ENCODE peak calls at places on chromosomes 7 and 10, in six cellular contexts. One of them, this sample, is unnamed.

GRCh38 chr10:128036011-128036615 is 90.1 kb downstream of the MKI67 start:
- DNase-seq in H1: no peak
- DNase-seq in prostate gland: no peak
- DNase-seq in suprapubic skin: no peak
- DNase-seq in SK-N-SH: no peak
- DNase-seq in Panc1: no peak
- DNase-seq in this sample: no peak

GRCh38 chr10:110103921-110104461 is 96.2 kb downstream of the ADD3 start:
- DNase-seq in H1: no peak
- DNase-seq in prostate gland: no peak
- DNase-seq in suprapubic skin: no peak
- DNase-seq in SK-N-SH: no peak
- DNase-seq in Panc1: no peak
- DNase-seq in this sample: no peak

GRCh38 chr10:2012209-2012608 is 274.9 kb upstream of the ADARB2 start:
- DNase-seq in H1: no peak
- DNase-seq in prostate gland: no peak
- DNase-seq in suprapubic skin: no peak
- DNase-seq in SK-N-SH: no peak
- DNase-seq in Panc1: no peak
- DNase-seq in this sample: no peak

GRCh38 chr7:69002416-69002815 is 595.9 kb upstream of the AUTS2 start:
- DNase-seq in H1: no peak
- DNase-seq in prostate gland: no peak
- DNase-seq in suprapubic skin: no peak
- DNase-seq in SK-N-SH: no peak
- DNase-seq in Panc1: no peak
- DNase-seq in this sample: no peak

GRCh38 chr10:127853868-127854768 is 38.6 kb downstream of the CLRN3 start:
- DNase-seq in H1: peak; percentile 85
- DNase-seq in prostate gland: peak; percentile 43
- DNase-seq in suprapubic skin: no peak
- DNase-seq in SK-N-SH: peak; percentile 86
- DNase-seq in Panc1: peak; percentile 45
- DNase-seq in this sample: peak; percentile 78

GRCh38 chr7:9030131-9030530 is 596.7 kb downstream of the NXPH1 start:
- DNase-seq in H1: no peak
- DNase-seq in prostate gland: no peak
- DNase-seq in suprapubic skin: no peak
- DNase-seq in SK-N-SH: no peak
- DNase-seq in Panc1: no peak
- DNase-seq in this sample: no peak

GRCh38 chr10:62045765-62046521 is 144.4 kb downstream of the ARID5B start:
- DNase-seq in H1: no peak
- DNase-seq in prostate gland: no peak
- DNase-seq in suprapubic skin: no peak
- DNase-seq in SK-N-SH: no peak
- DNase-seq in Panc1: no peak
- DNase-seq in this sample: no peak

GRCh38 chr7:151895695-151896485 is 19.0 kb upstream of the PRKAG2 start:
- DNase-seq in H1: no peak
- DNase-seq in prostate gland: no peak
- DNase-seq in suprapubic skin: no peak
- DNase-seq in SK-N-SH: no peak
- DNase-seq in Panc1: no peak
- DNase-seq in this sample: peak; percentile 43

GRCh38 chr7:17408245-17408903 is 109.9 kb downstream of the AHR start:
- DNase-seq in H1: no peak
- DNase-seq in prostate gland: no peak
- DNase-seq in suprapubic skin: peak; percentile 74
- DNase-seq in SK-N-SH: no peak
- DNase-seq in Panc1: peak; percentile 96
- DNase-seq in this sample: peak; percentile 80

GRCh38 chr10:84308481-84309304 is 19.7 kb upstream of the CCSER2 start:
- DNase-seq in H1: no peak
- DNase-seq in prostate gland: peak; percentile 44
- DNase-seq in suprapubic skin: no peak
- DNase-seq in SK-N-SH: peak; percentile 58
- DNase-seq in Panc1: no peak
- DNase-seq in this sample: no peak

GRCh38 chr7:121329460-121330052 is 756 bp downstream of the WNT16 start:
- DNase-seq in H1: peak; percentile 79
- DNase-seq in prostate gland: no peak
- DNase-seq in suprapubic skin: no peak
- DNase-seq in SK-N-SH: peak; percentile 78
- DNase-seq in Panc1: no peak
- DNase-seq in this sample: no peak

GRCh38 chr10:101716891-101717659 is 22.1 kb upstream of the FBXW4 start:
- DNase-seq in H1: peak; percentile 8
- DNase-seq in prostate gland: no peak
- DNase-seq in suprapubic skin: no peak
- DNase-seq in SK-N-SH: no peak
- DNase-seq in Panc1: no peak
- DNase-seq in this sample: no peak

GRCh38 chr7:13352677-13353076 is 636.8 kb downstream of the ETV1 start:
- DNase-seq in H1: no peak
- DNase-seq in prostate gland: no peak
- DNase-seq in suprapubic skin: no peak
- DNase-seq in SK-N-SH: no peak
- DNase-seq in Panc1: no peak
- DNase-seq in this sample: no peak

GRCh38 chr10:12835709-12836108 is 165.8 kb downstream of the CCDC3 start:
- DNase-seq in H1: no peak
- DNase-seq in prostate gland: no peak
- DNase-seq in suprapubic skin: no peak
- DNase-seq in SK-N-SH: no peak
- DNase-seq in Panc1: no peak
- DNase-seq in this sample: no peak

GRCh38 chr7:7751243-7752092 is 33.1 kb upstream of the RPA3 start:
- DNase-seq in H1: no peak
- DNase-seq in prostate gland: no peak
- DNase-seq in suprapubic skin: no peak
- DNase-seq in SK-N-SH: no peak
- DNase-seq in Panc1: no peak
- DNase-seq in this sample: no peak

DNA sequence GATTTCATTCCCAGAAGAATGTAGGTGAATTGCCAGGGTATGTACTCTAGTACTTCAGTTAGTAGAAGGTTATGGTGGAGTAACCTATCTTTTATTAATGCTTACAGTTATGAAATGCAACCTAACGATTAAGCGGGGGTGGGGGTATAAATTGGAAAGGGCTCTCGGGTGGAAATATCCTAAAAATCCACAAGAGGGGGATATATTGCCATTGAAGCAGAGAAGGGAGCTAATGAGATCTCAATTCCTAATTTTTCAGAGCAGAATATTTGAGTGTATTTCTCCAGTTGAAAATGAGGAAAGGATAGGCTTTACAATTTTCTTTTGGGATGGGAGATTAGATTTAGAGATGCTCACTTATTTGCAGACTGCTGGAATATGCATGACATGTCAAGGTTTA is 90.8 kb downstream of the DNAJB9 start:
- DNase-seq in H1: no peak
- DNase-seq in prostate gland: no peak
- DNase-seq in suprapubic skin: no peak
- DNase-seq in SK-N-SH: peak; percentile 79
- DNase-seq in Panc1: no peak
- DNase-seq in this sample: no peak
- TF ChIP-seq CTCF in H1: peak; percentile 41
- TF ChIP-seq CTCF in prostate gland: no peak
- TF ChIP-seq CTCF in suprapubic skin: no peak
- TF ChIP-seq CTCF in SK-N-SH: peak; percentile 63
- TF ChIP-seq CTCF in Panc1: peak; percentile 44
- TF ChIP-seq CTCF in this sample: no peak

GRCh38 chr7:87475359-87476178 is at the start of gene ABCB4:
- DNase-seq in H1: peak; percentile 54
- DNase-seq in prostate gland: no peak
- DNase-seq in suprapubic skin: peak; percentile 58
- DNase-seq in SK-N-SH: peak; percentile 89
- DNase-seq in Panc1: no peak
- DNase-seq in this sample: no peak
- TF ChIP-seq POLR2AphosphoS5 in H1: no peak
- TF ChIP-seq POLR2AphosphoS5 in prostate gland: no peak
- TF ChIP-seq POLR2AphosphoS5 in suprapubic skin: no peak
- TF ChIP-seq POLR2AphosphoS5 in SK-N-SH: no peak
- TF ChIP-seq POLR2AphosphoS5 in Panc1: no peak
- TF ChIP-seq POLR2AphosphoS5 in this sample: no peak

GRCh38 chr7:42492895-42493294 is 255.9 kb upstream of the GLI3 start:
- DNase-seq in H1: no peak
- DNase-seq in prostate gland: no peak
- DNase-seq in suprapubic skin: no peak
- DNase-seq in SK-N-SH: no peak
- DNase-seq in Panc1: no peak
- DNase-seq in this sample: no peak
- H3K4me3 ChIP-seq in H1: no peak overlapping the region
- H3K4me3 ChIP-seq in prostate gland: no peak overlapping the region
- H3K4me3 ChIP-seq in suprapubic skin: peak overlapping the region; percentile 49
- H3K4me3 ChIP-seq in SK-N-SH: no peak overlapping the region
- H3K4me3 ChIP-seq in Panc1: no peak overlapping the region
- H3K4me3 ChIP-seq in this sample: peak overlapping the region; percentile 41

GRCh38 chr10:63883861-63884260 is 362.7 kb downstream of the REEP3 start:
- DNase-seq in H1: no peak
- DNase-seq in prostate gland: no peak
- DNase-seq in suprapubic skin: no peak
- DNase-seq in SK-N-SH: no peak
- DNase-seq in Panc1: no peak
- DNase-seq in this sample: no peak
- TF ChIP-seq CTCF in H1: no peak
- TF ChIP-seq CTCF in prostate gland: no peak
- TF ChIP-seq CTCF in suprapubic skin: no peak
- TF ChIP-seq CTCF in SK-N-SH: no peak
- TF ChIP-seq CTCF in Panc1: no peak
- TF ChIP-seq CTCF in this sample: no peak

This sample was measured in sigmoid colon.